ENCODE peak calls at places on chromosome 15, in ten cellular contexts. R is ACHN; H is GM06990; G is activated CD8-positive, alpha-beta memory T cell treated with anti-CD3 and anti-CD28 coated beads, Interleukin-2, amount 50 U/mL, for 4 hours; F is activated T-cell treated with anti-CD3 and anti-CD28 coated beads for 4 hours; V is head of caudate nucleus; U is NCI-H2081; J is HS-5; B is OCI-LY7; O is ovary. C is an unnamed sample.

GRCh38 chr15:90219421-90220141 is 14.2 kb downstream of the CIB1 start:
- DNase-seq in R (peak), H (peak), G (peak), F (peak), V (peak), U (peak), J (no peak), B (peak), O (peak), C (peak)

GRCh38 chr15:31295660-31296059 is 31.0 kb upstream of the KLF13 start:
- DNase-seq in R (no peak), H (no peak), G (no peak), F (no peak), V (peak), U (no peak), J (no peak), B (no peak), O (no peak), C (no peak)

GRCh38 chr15:68325721-68326120 is 48.2 kb downstream of the FEM1B start:
- DNase-seq in R (no peak), H (no peak), G (no peak), F (no peak), V (no peak), U (no peak), J (no peak), B (no peak), O (no peak), C (no peak)

GRCh38 chr15:39581501-39582285 is 814 bp downstream of the THBS1 start:
- DNase-seq in R (peak), H (no peak), G (no peak), F (no peak), V (no peak), U (no peak), J (no peak), B (no peak), O (peak), C (no peak)

GRCh38 chr15:69074011-69074842 is 59.7 kb downstream of the NOX5 start:
- DNase-seq in R (peak), H (no peak), G (no peak), F (no peak), V (peak), U (peak), J (peak), B (no peak), O (peak), C (no peak)

GRCh38 chr15:81182031-81182745 is 14.5 kb upstream of the IL16 start:
- DNase-seq in R (no peak), H (no peak), G (no peak), F (no peak), V (peak), U (no peak), J (no peak), B (no peak), O (no peak), C (no peak)

GRCh38 chr15:71612066-71612715 is 198.2 kb upstream of the NR2E3 start:
- DNase-seq in R (no peak), H (no peak), G (no peak), F (no peak), V (no peak), U (no peak), J (no peak), B (no peak), O (no peak), C (no peak)

GRCh38 chr15:30985081-30985531 is 6.3 kb downstream of the MTMR10 start:
- DNase-seq in R (peak), H (no peak), G (no peak), F (no peak), V (peak), U (no peak), J (no peak), B (peak), O (no peak), C (no peak)

GRCh38 chr15:29289179-29289578 is 19.6 kb upstream of the NSMCE3 start:
- DNase-seq in R (no peak), H (no peak), G (no peak), F (no peak), V (no peak), U (no peak), J (no peak), B (no peak), O (no peak), C (no peak)

GRCh38 chr15:62958528-62958927 is 84.0 kb upstream of the TPM1 start:
- DNase-seq in R (no peak), H (no peak), G (no peak), F (no peak), V (no peak), U (no peak), J (no peak), B (no peak), O (no peak), C (no peak)

GRCh38 chr15:74631935-74632560 is 16.4 kb downstream of the CLK3 start:
- DNase-seq in R (peak), H (no peak), G (peak), F (peak), V (peak), U (peak), J (no peak), B (peak), O (no peak), C (peak)

GRCh38 chr15:70362911-70363310 is 265.2 kb upstream of the TLE3 start:
- DNase-seq in R (peak), H (no peak), G (no peak), F (no peak), V (peak), U (peak), J (no peak), B (peak), O (peak), C (no peak)

GRCh38 chr15:80234883-80235282 is 17.1 kb downstream of the CTXND1 start:
- DNase-seq in R (peak), H (peak), G (peak), F (peak), V (peak), U (no peak), J (no peak), B (peak), O (no peak), C (no peak)

GRCh38 chr15:49223536-49224274 is 53.7 kb downstream of the GALK2 start:
- DNase-seq in R (no peak), H (no peak), G (no peak), F (no peak), V (no peak), U (no peak), J (no peak), B (no peak), O (no peak), C (no peak)

GRCh38 chr15:59437777-59438574 is at the start of gene FAM81A:
- DNase-seq in R (peak), H (peak), G (peak), F (no peak), V (peak), U (peak), J (peak), B (peak), O (peak), C (peak)

GRCh38 chr15:68314563-68314962 is 37.0 kb downstream of the FEM1B start:
- DNase-seq in R (no peak), H (no peak), G (peak), F (no peak), V (no peak), U (no peak), J (no peak), B (no peak), O (no peak), C (no peak)

GRCh38 chr15:58525926-58526538 is 94.2 kb downstream of the LIPC start:
- DNase-seq in R (no peak), H (no peak), G (no peak), F (no peak), V (no peak), U (no peak), J (no peak), B (no peak), O (no peak), C (no peak)

GRCh38 chr15:69999392-70000085 is 98.2 kb downstream of the TLE3 start:
- DNase-seq in R (no peak), H (no peak), G (no peak), F (no peak), V (no peak), U (no peak), J (no peak), B (no peak), O (no peak), C (no peak)

GRCh38 chr15:48143856-48144255 is 23.1 kb downstream of the SLC24A5 start:
- DNase-seq in R (no peak), H (no peak), G (no peak), F (no peak), V (no peak), U (no peak), J (peak), B (no peak), O (no peak), C (no peak)

GRCh38 chr15:48355377-48355776 is 24.1 kb downstream of the DUT start:
- DNase-seq in R (no peak), H (no peak), G (no peak), F (no peak), V (no peak), U (no peak), J (no peak), B (no peak), O (no peak), C (no peak)

GRCh38 chr15:67091073-67091965 is 25.9 kb downstream of the SMAD3 start:
- DNase-seq in R (peak), H (peak), G (peak), F (peak), V (no peak), U (no peak), J (peak), B (no peak), O (peak), C (no peak)

GRCh38 chr15:91281991-91282390 is 181.9 kb downstream of the SV2B start:
- DNase-seq in R (no peak), H (no peak), G (no peak), F (no peak), V (no peak), U (no peak), J (no peak), B (no peak), O (no peak), C (no peak)

GRCh38 chr15:70879386-70879785 is 12.8 kb downstream of the THAP10 start:
- DNase-seq in R (no peak), H (no peak), G (no peak), F (no peak), V (no peak), U (no peak), J (peak), B (no peak), O (no peak), C (no peak)

GRCh38 chr15:90322531-90322930 is 29.6 kb upstream of the ZNF774 start:
- DNase-seq in R (no peak), H (no peak), G (no peak), F (no peak), V (no peak), U (no peak), J (no peak), B (no peak), O (no peak), C (no peak)

GRCh38 chr15:55917881-55918296 is 75.5 kb downstream of the NEDD4 start:
- DNase-seq in R (peak), H (no peak), G (no peak), F (no peak), V (peak), U (peak), J (peak), B (peak), O (no peak), C (no peak)

GRCh38 chr15:51401872-51402517 is 60.5 kb downstream of the GLDN start:
- DNase-seq in R (peak), H (no peak), G (no peak), F (no peak), V (peak), U (peak), J (no peak), B (no peak), O (no peak), C (no peak)

GRCh38 chr15:77504310-77504709 is 83.6 kb downstream of the HMG20A start:
- DNase-seq in R (no peak), H (no peak), G (no peak), F (no peak), V (peak), U (peak), J (no peak), B (peak), O (no peak), C (no peak)

GRCh38 chr15:75091814-75092213 is 68.4 kb downstream of the PPCDC start:
- DNase-seq in R (no peak), H (no peak), G (no peak), F (no peak), V (no peak), U (no peak), J (no peak), B (no peak), O (no peak), C (no peak)

GRCh38 chr15:62765916-62766315 is 276.6 kb upstream of the TPM1 start:
- DNase-seq in R (no peak), H (no peak), G (no peak), F (no peak), V (no peak), U (no peak), J (no peak), B (no peak), O (no peak), C (no peak)

GRCh38 chr15:39944711-39945110 is 10.8 kb downstream of the EIF2AK4 start:
- DNase-seq in R (no peak), H (no peak), G (no peak), F (no peak), V (no peak), U (no peak), J (no peak), B (no peak), O (no peak), C (no peak)

GRCh38 chr15:48796930-48797329 is 13.9 kb downstream of the CEP152 start:
- DNase-seq in R (peak), H (peak), G (no peak), F (no peak), V (no peak), U (no peak), J (no peak), B (no peak), O (no peak), C (no peak)